ENCODE peak calls at places on chromosomes 1 and 21, in seven cellular contexts. I, S, G, Y, D, U and N are unnamed samples.

GRCh38 chr21:43893536-43894205 is 28.6 kb downstream of the AGPAT3 start:
- DNase-seq in D (no peak), G (no peak), S (peak), U (peak), I (peak), Y (no peak), N (no peak)

GRCh38 chr1:59678065-59678808 is 136.5 kb upstream of the HOOK1 start:
- DNase-seq in S (no peak), Y (no peak), U (no peak), D (no peak), G (no peak), I (no peak), N (no peak)

GRCh38 chr1:113784104-113784779 is 25.0 kb upstream of the PHTF1 start:
- DNase-seq in S (peak), D (peak), G (no peak), U (no peak), Y (no peak), I (no peak), N (no peak)

GRCh38 chr1:68322837-68323687 is 90.7 kb upstream of the WLS start:
- DNase-seq in S (no peak), Y (no peak), D (no peak), U (no peak), I (peak), G (no peak), N (peak)

GRCh38 chr1:176033879-176034278 is 173.2 kb downstream of the COP1 start:
- DNase-seq in D (no peak), G (peak), I (peak), S (no peak), Y (no peak), U (no peak), N (peak)

GRCh38 chr1:66206563-66207154 is 327.3 kb upstream of the SGIP1 start:
- DNase-seq in S (no peak), Y (no peak), D (no peak), I (no peak), U (peak), G (no peak), N (peak)

GRCh38 chr21:43911015-43911934 is 46.3 kb downstream of the AGPAT3 start:
- DNase-seq in S (peak), Y (no peak), U (no peak), I (peak), G (no peak), D (no peak), N (no peak)

GRCh38 chr1:3366181-3367051 is 88.0 kb upstream of the ARHGEF16 start:
- DNase-seq in Y (no peak), U (no peak), I (peak), S (no peak), G (peak), D (no peak), N (no peak)

GRCh38 chr1:24281591-24281990 is 37.6 kb upstream of the GRHL3 start:
- DNase-seq in D (no peak), G (no peak), Y (no peak), U (no peak), I (no peak), S (no peak), N (no peak)

GRCh38 chr21:45209046-45209445 is 78.6 kb downstream of the POFUT2 start:
- DNase-seq in I (peak), U (no peak), G (peak), D (no peak), S (no peak), Y (peak), N (peak)

GRCh38 chr1:64240209-64240608 is 36.8 kb downstream of the UBE2U start:
- DNase-seq in D (no peak), Y (no peak), I (peak), G (no peak), U (no peak), S (no peak), N (peak)